ENCODE peak calls at places on chromosomes 1 and 21, in six cellular contexts. One of them, this sample, is unnamed. For H3K4me1, the result is how much of the 10 kb centered on the place peaks cover.

GRCh38 chr21:28537371-28538079 is 455.2 kb downstream of the LTN1 start:
- DNase-seq in stomach: no peak
- DNase-seq in IMR-90: peak
- DNase-seq in ovary: no peak
- DNase-seq in body of pancreas: no peak
- DNase-seq in K562: no peak
- DNase-seq in this sample: no peak

GRCh38 chr1:87119741-87120140 is 205.3 kb downstream of the HS2ST1 start:
- DNase-seq in stomach: no peak
- DNase-seq in IMR-90: no peak
- DNase-seq in ovary: no peak
- DNase-seq in body of pancreas: no peak
- DNase-seq in K562: no peak
- DNase-seq in this sample: no peak

GRCh38 chr1:170168263-170168662 is 22.5 kb downstream of the NTMT2 start:
- DNase-seq in stomach: no peak
- DNase-seq in IMR-90: peak
- DNase-seq in ovary: no peak
- DNase-seq in body of pancreas: no peak
- DNase-seq in K562: no peak
- DNase-seq in this sample: no peak

GRCh38 chr1:58727363-58727762 is 27.5 kb upstream of the MYSM1 start:
- DNase-seq in stomach: no peak
- DNase-seq in IMR-90: peak
- DNase-seq in ovary: no peak
- DNase-seq in body of pancreas: no peak
- DNase-seq in K562: no peak
- DNase-seq in this sample: no peak

GRCh38 chr1:56967900-56968832 is 2.4 kb upstream of the C8B start:
- DNase-seq in stomach: peak
- DNase-seq in IMR-90: peak
- DNase-seq in ovary: no peak
- DNase-seq in body of pancreas: peak
- DNase-seq in K562: peak
- DNase-seq in this sample: no peak

GRCh38 chr1:42925132-42925769 is 33.4 kb downstream of the SLC2A1 start:
- DNase-seq in stomach: no peak
- DNase-seq in IMR-90: no peak
- DNase-seq in ovary: no peak
- DNase-seq in body of pancreas: no peak
- DNase-seq in K562: no peak
- DNase-seq in this sample: no peak

GRCh38 chr1:101971309-101971708 is 25.4 kb downstream of the OLFM3 start:
- DNase-seq in stomach: no peak
- DNase-seq in IMR-90: peak
- DNase-seq in ovary: no peak
- DNase-seq in body of pancreas: no peak
- DNase-seq in K562: no peak
- DNase-seq in this sample: no peak

GRCh38 chr1:84946631-84947030 is 50.3 kb downstream of the MCOLN2 start:
- DNase-seq in stomach: no peak
- DNase-seq in IMR-90: peak
- DNase-seq in ovary: no peak
- DNase-seq in body of pancreas: no peak
- DNase-seq in K562: no peak
- DNase-seq in this sample: no peak

GRCh38 chr1:94753171-94753972 is 66.8 kb upstream of the SLC44A3 start:
- DNase-seq in stomach: peak
- DNase-seq in IMR-90: peak
- DNase-seq in ovary: peak
- DNase-seq in body of pancreas: peak
- DNase-seq in K562: no peak
- DNase-seq in this sample: peak

GRCh38 chr1:213014642-213015041 is 1.0 kb downstream of the ANGEL2 start:
- DNase-seq in stomach: no peak
- DNase-seq in IMR-90: peak
- DNase-seq in ovary: no peak
- DNase-seq in body of pancreas: no peak
- DNase-seq in K562: no peak
- DNase-seq in this sample: no peak

GRCh38 chr1:31476891-31477846 is 64.2 kb downstream of the SERINC2 start:
- DNase-seq in stomach: no peak
- DNase-seq in IMR-90: no peak
- DNase-seq in ovary: no peak
- DNase-seq in body of pancreas: peak
- DNase-seq in K562: no peak
- DNase-seq in this sample: no peak

GRCh38 chr1:152111515-152111968 is 3.7 kb downstream of the TCHH start:
- DNase-seq in stomach: no peak
- DNase-seq in IMR-90: peak
- DNase-seq in ovary: no peak
- DNase-seq in body of pancreas: no peak
- DNase-seq in K562: no peak
- DNase-seq in this sample: no peak

GRCh38 chr1:243982451-243983018 is 68.5 kb upstream of the ZBTB18 start:
- DNase-seq in stomach: no peak
- DNase-seq in IMR-90: no peak
- DNase-seq in ovary: no peak
- DNase-seq in body of pancreas: no peak
- DNase-seq in K562: no peak
- DNase-seq in this sample: no peak

GRCh38 chr1:205599667-205600042 is 32.2 kb downstream of the ELK4 start:
- DNase-seq in stomach: no peak
- DNase-seq in IMR-90: no peak
- DNase-seq in ovary: no peak
- DNase-seq in body of pancreas: no peak
- DNase-seq in K562: no peak
- DNase-seq in this sample: no peak

GRCh38 chr1:157270705-157271274 is 132.6 kb upstream of the ETV3 start:
- DNase-seq in stomach: no peak
- DNase-seq in IMR-90: no peak
- DNase-seq in ovary: no peak
- DNase-seq in body of pancreas: peak
- DNase-seq in K562: no peak
- DNase-seq in this sample: no peak

GRCh38 chr1:21553116-21553926 is 44.1 kb downstream of the ALPL start:
- DNase-seq in stomach: no peak
- DNase-seq in IMR-90: peak
- DNase-seq in ovary: no peak
- DNase-seq in body of pancreas: no peak
- DNase-seq in K562: no peak
- DNase-seq in this sample: peak

GRCh38 chr1:36365310-36365895 is 20.3 kb downstream of the STK40 start:
- DNase-seq in stomach: no peak
- DNase-seq in IMR-90: peak
- DNase-seq in ovary: no peak
- DNase-seq in body of pancreas: peak
- DNase-seq in K562: no peak
- DNase-seq in this sample: peak
- H3K4me1 ChIP-seq in stomach: under half
- H3K4me1 ChIP-seq in IMR-90: under half
- H3K4me1 ChIP-seq in ovary: under half
- H3K4me1 ChIP-seq in body of pancreas: under half
- H3K4me1 ChIP-seq in K562: under half
- H3K4me1 ChIP-seq in this sample: under half

DNA sequence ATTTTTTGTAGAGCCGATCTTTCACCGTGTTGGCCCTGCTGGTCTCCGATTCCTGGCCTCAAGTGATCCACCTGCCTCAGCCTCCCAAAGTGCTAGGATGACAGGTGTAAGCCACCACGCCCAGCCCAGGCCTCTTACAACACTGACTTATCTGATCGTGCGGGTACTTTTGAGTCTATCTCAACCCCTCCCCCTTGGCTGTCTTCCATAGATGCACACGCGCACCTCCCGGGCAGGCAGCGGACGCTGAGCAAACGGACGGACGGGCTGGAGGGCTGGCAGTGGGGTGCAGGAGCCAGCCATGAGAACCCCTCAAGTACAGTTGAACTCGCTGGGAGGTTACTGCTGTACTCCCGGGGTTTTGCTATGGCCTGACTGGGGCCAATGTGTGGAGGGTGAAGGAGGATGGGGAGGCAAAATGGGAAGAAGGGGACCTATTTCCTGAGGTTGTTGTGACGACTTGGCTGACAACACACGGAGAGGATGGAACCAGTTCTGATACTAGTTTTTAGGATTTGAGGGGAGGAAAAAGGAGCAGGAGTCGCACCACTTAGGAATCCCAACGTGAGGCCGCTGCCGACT is 959 bp downstream of the CD58 start:
- DNase-seq in stomach: peak
- DNase-seq in IMR-90: no peak
- DNase-seq in ovary: peak
- DNase-seq in body of pancreas: peak
- DNase-seq in K562: peak
- DNase-seq in this sample: peak
- TF ChIP-seq POLR2A in stomach: no peak
- TF ChIP-seq POLR2A in IMR-90: no peak
- TF ChIP-seq POLR2A in ovary: no peak
- TF ChIP-seq POLR2A in body of pancreas: no peak
- TF ChIP-seq POLR2A in K562: no peak
- TF ChIP-seq POLR2A in this sample: no peak

GRCh38 chr1:111220302-111220890 is 7.1 kb upstream of the CHI3L2 start:
- DNase-seq in stomach: no peak
- DNase-seq in IMR-90: no peak
- DNase-seq in ovary: no peak
- DNase-seq in body of pancreas: no peak
- DNase-seq in K562: no peak
- DNase-seq in this sample: no peak
- H3K4me1 ChIP-seq in stomach: under half
- H3K4me1 ChIP-seq in IMR-90: under half
- H3K4me1 ChIP-seq in ovary: under half
- H3K4me1 ChIP-seq in body of pancreas: under half
- H3K4me1 ChIP-seq in K562: under half
- H3K4me1 ChIP-seq in this sample: under half

GRCh38 chr1:8169364-8170058 is 143.4 kb upstream of the ERRFI1 start:
- DNase-seq in stomach: peak
- DNase-seq in IMR-90: peak
- DNase-seq in ovary: peak
- DNase-seq in body of pancreas: peak
- DNase-seq in K562: no peak
- DNase-seq in this sample: no peak
- TF ChIP-seq POLR2A in stomach: no peak
- TF ChIP-seq POLR2A in IMR-90: no peak
- TF ChIP-seq POLR2A in ovary: no peak
- TF ChIP-seq POLR2A in body of pancreas: no peak
- TF ChIP-seq POLR2A in K562: no peak
- TF ChIP-seq POLR2A in this sample: no peak

GRCh38 chr1:246293366-246294121 is 213.5 kb downstream of the SMYD3 start:
- DNase-seq in stomach: no peak
- DNase-seq in IMR-90: no peak
- DNase-seq in ovary: no peak
- DNase-seq in body of pancreas: no peak
- DNase-seq in K562: no peak
- DNase-seq in this sample: no peak

GRCh38 chr1:246295340-246295739 is 211.7 kb downstream of the SMYD3 start:
- DNase-seq in stomach: no peak
- DNase-seq in IMR-90: no peak
- DNase-seq in ovary: no peak
- DNase-seq in body of pancreas: no peak
- DNase-seq in K562: no peak
- DNase-seq in this sample: no peak

GRCh38 chr1:246292571-246292970 is 214.5 kb downstream of the SMYD3 start:
- DNase-seq in stomach: no peak
- DNase-seq in IMR-90: no peak
- DNase-seq in ovary: no peak
- DNase-seq in body of pancreas: no peak
- DNase-seq in K562: no peak
- DNase-seq in this sample: no peak

GRCh38 chr1:246295968-246296367 is 211.1 kb downstream of the SMYD3 start:
- DNase-seq in stomach: no peak
- DNase-seq in IMR-90: no peak
- DNase-seq in ovary: no peak
- DNase-seq in body of pancreas: no peak
- DNase-seq in K562: no peak
- DNase-seq in this sample: no peak

GRCh38 chr1:246294263-246294662 is 212.8 kb downstream of the SMYD3 start:
- DNase-seq in stomach: no peak
- DNase-seq in IMR-90: no peak
- DNase-seq in ovary: no peak
- DNase-seq in body of pancreas: no peak
- DNase-seq in K562: no peak
- DNase-seq in this sample: no peak
- H3K4me1 ChIP-seq in stomach: under half
- H3K4me1 ChIP-seq in IMR-90: under half
- H3K4me1 ChIP-seq in ovary: under half
- H3K4me1 ChIP-seq in body of pancreas: under half
- H3K4me1 ChIP-seq in K562: under half
- H3K4me1 ChIP-seq in this sample: under half

GRCh38 chr1:247105966-247106365 is 1.8 kb upstream of the ZNF669 start:
- DNase-seq in stomach: no peak
- DNase-seq in IMR-90: no peak
- DNase-seq in ovary: no peak
- DNase-seq in body of pancreas: no peak
- DNase-seq in K562: no peak
- DNase-seq in this sample: no peak

GRCh38 chr1:247102381-247102780 is 1.8 kb downstream of the ZNF669 start:
- DNase-seq in stomach: no peak
- DNase-seq in IMR-90: peak
- DNase-seq in ovary: no peak
- DNase-seq in body of pancreas: no peak
- DNase-seq in K562: no peak
- DNase-seq in this sample: no peak

GRCh38 chr1:247100676-247101279 is 3.4 kb downstream of the ZNF669 start:
- DNase-seq in stomach: no peak
- DNase-seq in IMR-90: no peak
- DNase-seq in ovary: no peak
- DNase-seq in body of pancreas: no peak
- DNase-seq in K562: no peak
- DNase-seq in this sample: no peak

GRCh38 chr1:247104965-247105364 is 809 bp upstream of the ZNF669 start:
- DNase-seq in stomach: no peak
- DNase-seq in IMR-90: no peak
- DNase-seq in ovary: no peak
- DNase-seq in body of pancreas: no peak
- DNase-seq in K562: no peak
- DNase-seq in this sample: no peak

DNA sequence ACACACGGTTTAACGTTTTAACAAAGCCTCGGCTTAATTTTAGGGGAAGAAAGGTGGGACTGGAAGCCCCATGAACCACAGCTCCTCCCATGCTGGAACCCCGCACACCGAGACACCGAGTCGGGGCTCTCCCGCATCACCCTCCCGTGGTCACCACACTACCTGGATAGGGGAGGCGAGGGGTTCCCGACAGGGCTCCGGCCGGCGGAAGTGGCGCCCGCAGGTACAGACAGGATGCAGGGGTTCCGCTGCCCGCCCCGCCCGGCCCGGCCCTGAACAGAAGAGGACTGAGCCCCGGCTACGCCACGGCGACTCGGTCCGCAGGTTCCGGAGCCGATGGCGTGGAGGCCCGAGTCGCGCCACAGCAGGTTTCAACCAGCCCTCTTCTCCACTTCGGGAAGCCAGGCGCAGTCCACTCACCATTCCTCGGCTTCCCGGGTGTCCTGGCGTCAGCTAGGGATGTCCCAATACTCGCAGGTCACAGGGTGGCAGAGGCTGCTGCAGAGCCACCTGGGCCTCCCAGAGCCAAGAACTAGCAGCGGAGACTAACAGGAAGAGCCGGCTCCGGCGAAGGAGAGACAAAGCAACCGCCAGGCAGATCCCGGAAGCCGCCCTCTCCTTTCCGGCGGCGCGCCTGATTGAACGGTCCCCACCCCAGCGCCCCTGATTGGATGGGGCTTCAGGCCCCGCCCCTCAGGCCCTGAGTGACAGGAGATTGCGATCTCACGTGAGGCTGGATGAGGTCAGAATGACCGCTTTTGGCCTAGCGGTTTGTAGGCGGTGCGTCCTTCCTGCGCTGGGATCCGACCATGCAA is at the start of gene ZNF669:
- DNase-seq in stomach: peak
- DNase-seq in IMR-90: peak
- DNase-seq in ovary: peak
- DNase-seq in body of pancreas: peak
- DNase-seq in K562: peak
- DNase-seq in this sample: peak
- TF ChIP-seq POLR2A in stomach: peak
- TF ChIP-seq POLR2A in IMR-90: peak
- TF ChIP-seq POLR2A in ovary: peak
- TF ChIP-seq POLR2A in body of pancreas: peak
- TF ChIP-seq POLR2A in K562: peak
- TF ChIP-seq POLR2A in this sample: peak

This sample was measured in heart left ventricle.